ENCODE peak calls at places on chromosomes 6 and 20, in four cellular contexts. V is GM23338, I is HL-60, D is A549. Q is an unnamed sample.

GRCh38 chr6:168778201-168778600 is 337.2 kb downstream of the SMOC2 start:
- DNase-seq in V (no peak), D (no peak), I (no peak), Q (no peak)

GRCh38 chr6:170441316-170441715 is 111.8 kb downstream of the PSMB1 start:
- DNase-seq in V (no peak), D (no peak), I (no peak), Q (no peak)

GRCh38 chr6:106223300-106223930 is 102.1 kb downstream of the ATG5 start:
- DNase-seq in D (peak), V (peak), I (peak), Q (peak)

GRCh38 chr6:17485181-17485580 is 91.8 kb downstream of the CAP2 start:
- DNase-seq in D (no peak), I (no peak), V (no peak), Q (no peak)

GRCh38 chr20:43357352-43357751 is 100.3 kb upstream of the SRSF6 start:
- DNase-seq in I (no peak), D (no peak), V (no peak), Q (no peak)

GRCh38 chr6:154991207-154991606 is 3.9 kb upstream of the TIAM2 start:
- DNase-seq in I (no peak), V (no peak), D (no peak), Q (no peak)

GRCh38 chr6:28838289-28838633 is 85.5 kb downstream of the TRIM27 start:
- DNase-seq in I (peak), V (peak), D (peak), Q (no peak)

GRCh38 chr20:35341366-35342028 is 49.3 kb upstream of the FAM83C start:
- DNase-seq in I (no peak), D (no peak), V (no peak), Q (no peak)

GRCh38 chr6:8054276-8054675 is 9.9 kb downstream of the BLOC1S5 start:
- DNase-seq in I (no peak), V (no peak), D (no peak), Q (no peak)

GRCh38 chr20:2475850-2476741 is 5.5 kb upstream of the SNRPB start:
- DNase-seq in I (no peak), D (no peak), V (no peak), Q (no peak)

GRCh38 chr6:42735976-42736375 is 9.9 kb downstream of the TBCC start:
- DNase-seq in V (no peak), D (no peak), I (no peak), Q (no peak)

GRCh38 chr6:78599526-78599925 is 267.8 kb upstream of the IRAK1BP1 start:
- DNase-seq in D (no peak), V (no peak), I (no peak), Q (no peak)

GRCh38 chr20:26209171-26209941 is 512.7 kb upstream of the ZNF337 start:
- DNase-seq in V (peak), D (no peak), I (no peak), Q (no peak)

GRCh38 chr20:36728986-36729385 is 16.9 kb downstream of the NDRG3 start:
- DNase-seq in D (peak), V (peak), I (peak), Q (no peak)

GRCh38 chr6:56593801-56594318 is 48.8 kb downstream of the DST start:
- DNase-seq in D (no peak), I (peak), V (no peak), Q (no peak)

GRCh38 chr6:135458051-135458450 is 39.5 kb downstream of the AHI1 start:
- DNase-seq in I (no peak), V (no peak), D (no peak), Q (no peak)

GRCh38 chr20:49054032-49054643 is 8.0 kb downstream of the CSE1L start:
- DNase-seq in I (no peak), V (no peak), D (no peak), Q (no peak)

GRCh38 chr20:53736757-53737403 is 143.2 kb upstream of the ZNF217 start:
- DNase-seq in D (no peak), V (peak), I (peak), Q (peak)

GRCh38 chr6:161486326-161486725 is 212.5 kb upstream of the AGPAT4 start:
- DNase-seq in I (no peak), V (no peak), D (peak), Q (no peak)

GRCh38 chr6:70131528-70131927 is 171.4 kb downstream of the COL9A1 start:
- DNase-seq in I (no peak), D (no peak), V (no peak), Q (no peak)

GRCh38 chr6:17932362-17932852 is 55.0 kb downstream of the KIF13A start:
- DNase-seq in I (peak), V (no peak), D (peak), Q (no peak)

DNA sequence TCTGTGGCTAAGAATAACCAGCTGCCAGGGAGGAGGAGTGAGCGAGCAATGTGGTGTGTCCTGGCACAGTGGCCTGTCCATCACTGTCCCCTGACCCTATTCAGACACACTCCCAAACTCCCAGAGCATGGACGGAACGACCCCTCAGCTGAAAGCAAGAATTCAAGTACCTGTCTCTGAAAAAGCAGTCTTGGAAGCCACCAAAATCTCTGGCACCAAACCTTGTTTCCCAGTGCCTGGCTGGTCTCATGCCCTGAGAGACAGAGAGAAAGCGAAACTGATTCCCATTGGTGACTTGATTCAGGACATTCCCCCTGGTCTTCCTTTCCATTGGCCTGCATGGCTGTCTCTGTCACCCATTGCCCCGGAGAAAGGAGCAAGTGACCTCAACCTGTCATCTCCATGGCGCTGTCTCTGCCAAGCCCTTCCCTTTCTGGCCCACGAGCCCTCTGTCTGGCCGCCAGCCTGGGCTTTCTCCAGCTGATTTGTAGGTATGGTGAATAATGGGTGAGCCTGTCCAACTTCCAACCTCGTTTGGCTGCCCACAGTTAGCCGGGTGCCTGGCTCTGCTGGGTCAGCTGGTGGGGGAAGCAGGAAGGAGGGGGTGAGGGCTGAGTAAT is at the start of gene DDO:
- DNase-seq in I (no peak), D (no peak), V (no peak), Q (no peak)
- H3K4me3 ChIP-seq in I (no peak), D (no peak), V (no peak), Q (peak)

GRCh38 chr6:37435816-37436215 is 2.8 kb downstream of the CMTR1 start:
- DNase-seq in I (no peak), D (no peak), V (no peak), Q (no peak)

GRCh38 chr6:37433657-37434271 is 743 bp downstream of the CMTR1 start:
- DNase-seq in I (peak), V (peak), D (peak), Q (no peak)

GRCh38 chr6:37432590-37432915 is 468 bp upstream of the CMTR1 start:
- DNase-seq in D (no peak), V (no peak), I (no peak), Q (no peak)

GRCh38 chr6:37432916-37433656 is at the start of gene CMTR1:
- DNase-seq in D (peak), I (peak), V (peak), Q (peak)

DNA sequence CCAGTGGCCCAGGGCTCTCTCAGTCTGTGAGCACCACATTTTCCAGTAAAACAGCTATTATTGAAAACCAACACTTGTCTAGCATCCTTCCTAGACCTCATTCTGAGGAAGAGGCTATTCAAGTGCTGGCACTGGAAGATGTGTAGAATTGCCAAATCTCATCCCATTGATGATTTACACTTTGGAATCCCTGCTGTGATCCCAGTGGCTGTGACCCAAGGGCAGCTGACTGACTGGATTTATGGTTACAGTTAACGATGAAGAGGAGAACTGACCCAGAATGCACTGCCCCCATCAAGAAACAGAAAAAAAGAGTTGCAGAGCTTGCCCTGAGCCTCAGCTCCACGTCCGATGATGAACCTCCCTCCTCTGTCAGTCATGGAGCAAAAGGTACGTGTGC is 2.4 kb downstream of the CMTR1 start:
- DNase-seq in D (no peak), I (no peak), V (no peak), Q (no peak)
- TF ChIP-seq CTCF in D (no peak), I (no peak), V (no peak), Q (no peak)

DNA sequence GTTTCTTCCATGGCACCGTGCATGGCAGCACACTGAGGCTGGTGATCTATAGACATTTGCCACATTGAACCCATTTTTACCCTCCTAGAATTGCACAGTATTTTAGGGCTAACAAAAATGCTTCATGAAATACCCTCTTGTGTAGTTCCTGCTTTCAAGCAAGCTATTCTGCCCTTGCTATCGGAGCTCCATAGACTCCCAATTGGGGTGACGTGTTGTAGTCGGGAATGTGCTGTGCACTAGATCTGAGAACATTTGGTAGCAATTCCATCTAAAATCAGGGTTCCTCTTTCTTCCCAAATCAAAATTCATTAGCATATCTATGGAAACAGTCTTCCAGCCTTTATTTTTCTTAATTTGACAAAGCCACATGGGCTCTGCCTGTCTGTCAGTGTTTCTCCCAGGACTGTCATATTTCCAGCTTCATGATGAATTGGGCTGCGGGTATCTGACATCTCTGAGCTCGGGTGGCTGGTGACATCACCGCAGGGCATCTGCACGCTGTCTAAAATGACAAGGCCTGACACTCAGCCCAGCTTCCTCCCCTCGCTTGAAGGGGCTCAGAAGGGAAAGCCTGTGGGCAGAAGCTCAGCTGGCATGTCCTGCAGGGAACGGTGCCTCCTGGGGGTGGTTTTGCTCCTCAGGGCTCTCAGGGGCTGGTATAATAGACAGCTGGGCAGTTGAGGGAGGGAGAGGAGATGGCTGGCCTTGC is 406.4 kb downstream of the QKI start:
- DNase-seq in I (no peak), V (no peak), D (no peak), Q (no peak)
- TF ChIP-seq REST in I (no peak), V (no peak), D (no peak), Q (no peak)

GRCh38 chr20:62064788-62065668 is 653 bp downstream of the TAF4 start:
- DNase-seq in V (no peak), I (no peak), D (no peak), Q (no peak)
- H3K4me3 ChIP-seq in V (peak), I (peak), D (peak), Q (peak)

DNA sequence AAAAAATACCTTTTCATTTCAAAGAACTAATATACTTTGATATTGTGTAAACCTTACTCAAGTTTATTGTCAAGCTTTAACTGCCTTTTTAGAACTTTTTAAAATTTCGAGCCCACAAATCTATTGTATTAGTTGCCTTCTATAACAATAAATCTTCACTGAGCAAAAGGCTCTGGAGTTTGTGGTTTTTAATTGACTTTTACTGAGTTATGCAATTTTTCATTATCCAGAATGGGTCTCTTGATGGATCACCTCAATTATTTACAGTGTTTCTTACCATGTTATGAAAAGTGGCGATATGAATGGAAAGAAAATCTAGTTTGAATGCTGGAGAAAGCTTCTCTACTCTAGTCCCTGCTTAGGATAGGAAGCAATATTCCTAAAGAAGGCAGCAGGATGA is 4.9 kb downstream of the ID4 start:
- DNase-seq in I (no peak), V (no peak), D (no peak), Q (no peak)
- TF ChIP-seq CTCF in I (no peak), V (no peak), D (no peak), Q (no peak)

DNA sequence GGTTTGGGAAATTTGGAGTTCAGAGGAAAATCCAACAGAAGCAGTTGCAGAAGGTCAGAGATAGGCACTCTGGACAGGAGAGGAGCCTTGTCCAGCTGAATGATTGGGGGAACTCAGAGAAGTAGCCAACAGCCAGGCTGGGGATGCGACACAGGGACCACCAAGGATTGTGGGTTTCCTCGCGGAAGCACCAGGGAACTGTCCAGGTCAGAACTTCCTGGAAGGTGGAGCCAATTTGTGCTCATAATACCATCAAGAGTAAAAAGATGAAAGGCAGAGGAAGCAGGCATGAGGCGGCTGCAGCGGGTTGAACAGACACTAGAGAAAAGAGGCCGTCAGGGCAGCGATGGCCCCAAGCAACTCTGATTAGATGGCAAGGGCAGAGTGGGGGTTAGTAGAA is 33.7 kb downstream of the MDFI start:
- DNase-seq in V (no peak), D (no peak), I (no peak), Q (no peak)
- TF ChIP-seq REST in V (no peak), D (no peak), I (no peak), Q (no peak)

DNA sequence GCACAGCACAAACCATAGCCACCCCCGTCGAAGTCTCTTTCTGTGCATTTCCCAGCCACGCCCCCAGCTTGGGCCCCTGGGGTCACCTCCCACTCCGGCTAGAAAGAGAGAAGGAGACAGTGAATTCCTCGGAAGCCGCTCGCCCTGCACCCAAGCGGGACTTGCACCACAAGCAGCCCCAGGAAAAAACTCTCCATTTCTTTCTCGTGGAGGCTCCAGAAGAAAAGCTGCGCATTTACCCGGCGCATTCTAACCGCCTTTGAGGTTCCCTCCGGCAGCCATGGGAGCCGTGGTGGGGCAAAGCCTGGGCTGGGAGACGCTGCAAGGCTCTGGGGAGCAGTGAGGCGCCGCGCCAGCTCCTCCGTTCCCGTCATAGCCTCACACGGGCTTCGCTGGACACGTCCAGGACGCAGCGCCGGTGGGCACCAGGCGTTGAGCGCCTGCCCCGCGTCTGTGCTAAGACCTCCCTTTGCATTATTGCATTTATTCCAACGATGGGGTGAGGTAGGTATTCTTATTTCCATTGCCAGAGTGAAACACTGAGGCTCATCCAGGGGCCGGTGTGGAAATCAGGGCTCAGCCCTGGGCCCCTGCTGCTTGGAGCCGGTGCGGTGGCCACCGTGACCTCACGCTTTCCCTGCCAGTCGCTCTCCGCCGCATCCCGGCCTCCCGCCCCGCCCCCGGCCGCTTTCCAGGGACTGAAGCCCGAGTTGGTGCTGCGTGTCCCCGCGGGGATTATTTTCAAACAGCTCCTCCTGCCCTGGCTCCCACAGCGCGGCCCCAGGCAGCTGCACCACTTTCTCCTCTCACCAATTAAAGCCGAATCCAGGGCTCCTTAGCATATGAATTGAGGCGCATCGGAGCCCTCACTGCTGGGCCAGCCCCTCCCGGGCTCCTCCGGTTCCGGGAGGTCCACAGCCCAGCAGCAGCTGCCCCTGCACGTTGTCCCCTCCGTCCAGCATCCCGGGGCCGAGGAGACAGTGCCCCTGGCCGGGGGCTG is 148.3 kb upstream of the AFDN start:
- DNase-seq in V (peak), I (no peak), D (no peak), Q (no peak)
- H3K4me3 ChIP-seq in V (peak), I (no peak), D (no peak), Q (peak)

GRCh38 chr20:31788578-31788977 is 30.6 kb upstream of the MYLK2 start:
- DNase-seq in I (no peak), V (peak), D (peak), Q (no peak)
- TF ChIP-seq CTCF in I (no peak), V (peak), D (peak), Q (peak)

Q was measured in Panc1.